ENCODE peak calls at places on chromosomes 7 and 10, in eight cellular contexts. One of them, this sample, is unnamed.

GRCh38 chr7:82534687-82535086 is 91.1 kb upstream of the CACNA2D1 start:
- DNase-seq in tibial nerve: no peak
- DNase-seq in GM23338: no peak
- DNase-seq in breast epithelium: peak; percentile 52
- DNase-seq in CD8-positive, alpha-beta memory T cell: no peak
- DNase-seq in esophagus squamous epithelium: no peak
- DNase-seq in neural progenitor cell: no peak
- DNase-seq in MM.1S: no peak
- DNase-seq in this sample: no peak

GRCh38 chr7:110205899-110206298 is 885.0 kb upstream of the LRRN3 start:
- DNase-seq in tibial nerve: no peak
- DNase-seq in GM23338: no peak
- DNase-seq in breast epithelium: no peak
- DNase-seq in CD8-positive, alpha-beta memory T cell: no peak
- DNase-seq in esophagus squamous epithelium: no peak
- DNase-seq in neural progenitor cell: no peak
- DNase-seq in MM.1S: no peak
- DNase-seq in this sample: no peak

GRCh38 chr7:681551-682307 is 44.8 kb upstream of the DNAAF5 start:
- DNase-seq in tibial nerve: no peak
- DNase-seq in GM23338: no peak
- DNase-seq in breast epithelium: peak; percentile 27
- DNase-seq in CD8-positive, alpha-beta memory T cell: peak; percentile 17
- DNase-seq in esophagus squamous epithelium: no peak
- DNase-seq in neural progenitor cell: no peak
- DNase-seq in MM.1S: no peak
- DNase-seq in this sample: no peak

GRCh38 chr10:64103750-64104149 is 582.5 kb downstream of the REEP3 start:
- DNase-seq in tibial nerve: no peak
- DNase-seq in GM23338: no peak
- DNase-seq in breast epithelium: no peak
- DNase-seq in CD8-positive, alpha-beta memory T cell: no peak
- DNase-seq in esophagus squamous epithelium: no peak
- DNase-seq in neural progenitor cell: no peak
- DNase-seq in MM.1S: no peak
- DNase-seq in this sample: no peak

GRCh38 chr10:114412907-114413386 is 8.6 kb upstream of the AFAP1L2 start:
- DNase-seq in tibial nerve: no peak
- DNase-seq in GM23338: no peak
- DNase-seq in breast epithelium: no peak
- DNase-seq in CD8-positive, alpha-beta memory T cell: no peak
- DNase-seq in esophagus squamous epithelium: no peak
- DNase-seq in neural progenitor cell: no peak
- DNase-seq in MM.1S: no peak
- DNase-seq in this sample: no peak

GRCh38 chr7:130887182-130888016 is 153.4 kb upstream of the KLF14 start:
- DNase-seq in tibial nerve: no peak
- DNase-seq in GM23338: no peak
- DNase-seq in breast epithelium: no peak
- DNase-seq in CD8-positive, alpha-beta memory T cell: no peak
- DNase-seq in esophagus squamous epithelium: no peak
- DNase-seq in neural progenitor cell: no peak
- DNase-seq in MM.1S: no peak
- DNase-seq in this sample: no peak

GRCh38 chr7:49776994-49777393 is 3.6 kb downstream of the VWC2 start:
- DNase-seq in tibial nerve: no peak
- DNase-seq in GM23338: peak; percentile 88
- DNase-seq in breast epithelium: no peak
- DNase-seq in CD8-positive, alpha-beta memory T cell: no peak
- DNase-seq in esophagus squamous epithelium: no peak
- DNase-seq in neural progenitor cell: peak; percentile 79
- DNase-seq in MM.1S: no peak
- DNase-seq in this sample: no peak

GRCh38 chr7:10360050-10360449 is 613.6 kb upstream of the PHF14 start:
- DNase-seq in tibial nerve: no peak
- DNase-seq in GM23338: no peak
- DNase-seq in breast epithelium: no peak
- DNase-seq in CD8-positive, alpha-beta memory T cell: no peak
- DNase-seq in esophagus squamous epithelium: no peak
- DNase-seq in neural progenitor cell: no peak
- DNase-seq in MM.1S: no peak
- DNase-seq in this sample: no peak

GRCh38 chr10:102631525-102632393 is 12.5 kb upstream of the TRIM8 start:
- DNase-seq in tibial nerve: no peak
- DNase-seq in GM23338: no peak
- DNase-seq in breast epithelium: no peak
- DNase-seq in CD8-positive, alpha-beta memory T cell: peak; percentile 8
- DNase-seq in esophagus squamous epithelium: no peak
- DNase-seq in neural progenitor cell: no peak
- DNase-seq in MM.1S: no peak
- DNase-seq in this sample: no peak

GRCh38 chr10:102630663-102631062 is 13.6 kb upstream of the TRIM8 start:
- DNase-seq in tibial nerve: no peak
- DNase-seq in GM23338: no peak
- DNase-seq in breast epithelium: no peak
- DNase-seq in CD8-positive, alpha-beta memory T cell: no peak
- DNase-seq in esophagus squamous epithelium: no peak
- DNase-seq in neural progenitor cell: no peak
- DNase-seq in MM.1S: no peak
- DNase-seq in this sample: no peak

GRCh38 chr10:102633848-102634247 is 10.4 kb upstream of the TRIM8 start:
- DNase-seq in tibial nerve: no peak
- DNase-seq in GM23338: no peak
- DNase-seq in breast epithelium: no peak
- DNase-seq in CD8-positive, alpha-beta memory T cell: no peak
- DNase-seq in esophagus squamous epithelium: no peak
- DNase-seq in neural progenitor cell: no peak
- DNase-seq in MM.1S: no peak
- DNase-seq in this sample: no peak

GRCh38 chr10:102633282-102633681 is 11.0 kb upstream of the TRIM8 start:
- DNase-seq in tibial nerve: no peak
- DNase-seq in GM23338: no peak
- DNase-seq in breast epithelium: no peak
- DNase-seq in CD8-positive, alpha-beta memory T cell: peak; percentile 49
- DNase-seq in esophagus squamous epithelium: no peak
- DNase-seq in neural progenitor cell: no peak
- DNase-seq in MM.1S: no peak
- DNase-seq in this sample: no peak

GRCh38 chr10:102632394-102633062 is 11.8 kb upstream of the TRIM8 start:
- DNase-seq in tibial nerve: no peak
- DNase-seq in GM23338: no peak
- DNase-seq in breast epithelium: no peak
- DNase-seq in CD8-positive, alpha-beta memory T cell: peak; percentile 42
- DNase-seq in esophagus squamous epithelium: no peak
- DNase-seq in neural progenitor cell: no peak
- DNase-seq in MM.1S: no peak
- DNase-seq in this sample: no peak
- H3K4me1 ChIP-seq in tibial nerve: peaks cover 82% of the 10 kb centered on the region
- H3K4me1 ChIP-seq in GM23338: peaks cover 45% of the 10 kb centered on the region
- H3K4me1 ChIP-seq in breast epithelium: peaks cover 6% of the 10 kb centered on the region
- H3K4me1 ChIP-seq in CD8-positive, alpha-beta memory T cell: peaks cover 40% of the 10 kb centered on the region
- H3K4me1 ChIP-seq in esophagus squamous epithelium: peaks cover 35% of the 10 kb centered on the region
- H3K4me1 ChIP-seq in neural progenitor cell: peaks cover 53% of the 10 kb centered on the region
- H3K4me1 ChIP-seq in MM.1S: no peaks in the 10 kb centered on the region
- H3K4me1 ChIP-seq in this sample: peaks cover 69% of the 10 kb centered on the region

DNA sequence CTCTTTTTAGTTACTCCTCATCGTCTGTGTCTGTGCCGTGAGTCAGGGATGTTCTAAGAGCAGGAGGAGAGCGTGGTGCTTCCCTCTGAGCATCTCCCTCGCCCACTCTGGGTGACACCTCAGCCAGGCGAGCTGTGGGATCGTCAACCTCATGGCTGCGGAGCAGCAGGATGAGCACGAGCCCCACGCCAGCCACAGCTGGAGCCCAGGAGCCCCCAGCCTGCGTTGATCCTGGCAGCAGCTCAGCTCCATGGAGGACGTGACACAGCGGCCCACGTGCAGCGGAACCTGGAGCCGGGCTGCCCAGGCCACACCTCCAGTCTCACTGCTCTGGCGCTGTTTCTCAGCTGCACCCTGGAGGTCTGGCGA is 512.0 kb downstream of the PTPRN2 start:
- DNase-seq in tibial nerve: no peak
- DNase-seq in GM23338: no peak
- DNase-seq in breast epithelium: no peak
- DNase-seq in CD8-positive, alpha-beta memory T cell: no peak
- DNase-seq in esophagus squamous epithelium: no peak
- DNase-seq in neural progenitor cell: no peak
- DNase-seq in MM.1S: no peak
- DNase-seq in this sample: no peak
- H3K4me3 ChIP-seq in tibial nerve: no peak overlapping the region
- H3K4me3 ChIP-seq in GM23338: no peak overlapping the region
- H3K4me3 ChIP-seq in breast epithelium: no peak overlapping the region
- H3K4me3 ChIP-seq in CD8-positive, alpha-beta memory T cell: no peak overlapping the region
- H3K4me3 ChIP-seq in esophagus squamous epithelium: no peak overlapping the region
- H3K4me3 ChIP-seq in neural progenitor cell: no peak overlapping the region
- H3K4me3 ChIP-seq in MM.1S: no peak overlapping the region
- H3K4me3 ChIP-seq in this sample: no peak overlapping the region

GRCh38 chr10:70832236-70832635 is 16.5 kb downstream of the SGPL1 start:
- DNase-seq in tibial nerve: no peak
- DNase-seq in GM23338: no peak
- DNase-seq in breast epithelium: no peak
- DNase-seq in CD8-positive, alpha-beta memory T cell: no peak
- DNase-seq in esophagus squamous epithelium: no peak
- DNase-seq in neural progenitor cell: no peak
- DNase-seq in MM.1S: no peak
- DNase-seq in this sample: no peak
- H3K27ac ChIP-seq in tibial nerve: no peak overlapping the region
- H3K27ac ChIP-seq in GM23338: no peak overlapping the region
- H3K27ac ChIP-seq in breast epithelium: no peak overlapping the region
- H3K27ac ChIP-seq in CD8-positive, alpha-beta memory T cell: no peak overlapping the region
- H3K27ac ChIP-seq in esophagus squamous epithelium: no peak overlapping the region
- H3K27ac ChIP-seq in neural progenitor cell: no peak overlapping the region
- H3K27ac ChIP-seq in MM.1S: no peak overlapping the region
- H3K27ac ChIP-seq in this sample: no peak overlapping the region

DNA sequence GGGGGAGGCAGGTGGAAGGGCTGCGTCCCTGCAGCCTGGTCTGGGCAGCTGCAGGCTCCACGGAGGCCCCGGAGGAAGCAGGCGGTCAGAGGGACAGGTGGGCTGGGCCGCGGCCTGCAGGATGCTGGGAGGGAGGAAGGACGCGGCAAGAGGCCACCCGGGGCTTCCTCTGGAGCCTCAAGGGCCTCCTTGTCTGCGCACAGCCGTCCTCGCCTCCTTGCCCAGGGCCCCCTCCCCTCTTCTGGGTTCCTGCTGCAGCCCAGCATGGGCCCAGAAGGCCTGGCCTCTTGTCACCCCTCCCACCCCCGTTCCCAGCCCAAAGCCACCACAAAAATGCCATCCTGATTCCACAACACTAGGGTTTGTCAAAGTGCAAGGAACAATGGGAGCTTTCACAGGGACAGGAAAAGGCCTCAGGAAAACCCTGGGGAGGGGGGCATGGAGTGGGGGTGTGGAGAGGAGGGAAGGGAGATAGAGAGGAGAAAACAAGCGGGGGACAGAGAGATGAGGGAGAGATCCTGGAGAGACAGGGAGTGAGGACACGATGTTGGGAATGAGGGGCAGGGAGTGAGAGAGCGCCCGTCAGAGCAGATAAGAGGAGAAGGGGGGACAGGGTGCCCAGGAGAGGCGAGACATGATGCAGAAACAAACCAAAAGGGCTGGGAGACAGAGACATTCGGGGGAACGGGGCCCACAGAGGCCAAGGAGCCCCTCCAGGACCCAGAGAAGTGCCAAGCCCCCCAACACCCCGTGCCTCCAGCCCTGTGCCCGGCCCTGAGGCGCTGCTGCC is 41.8 kb downstream of the ZCCHC24 start:
- DNase-seq in tibial nerve: no peak
- DNase-seq in GM23338: no peak
- DNase-seq in breast epithelium: peak; percentile 56
- DNase-seq in CD8-positive, alpha-beta memory T cell: no peak
- DNase-seq in esophagus squamous epithelium: no peak
- DNase-seq in neural progenitor cell: peak; percentile 61
- DNase-seq in MM.1S: no peak
- DNase-seq in this sample: no peak
- H3K4me1 ChIP-seq in tibial nerve: no peaks in the 10 kb centered on the region
- H3K4me1 ChIP-seq in GM23338: peaks cover 16% of the 10 kb centered on the region
- H3K4me1 ChIP-seq in breast epithelium: peaks cover 70% of the 10 kb centered on the region
- H3K4me1 ChIP-seq in CD8-positive, alpha-beta memory T cell: no peaks in the 10 kb centered on the region
- H3K4me1 ChIP-seq in esophagus squamous epithelium: peaks cover 50% of the 10 kb centered on the region
- H3K4me1 ChIP-seq in neural progenitor cell: peaks cover 39% of the 10 kb centered on the region
- H3K4me1 ChIP-seq in MM.1S: peaks cover 10% of the 10 kb centered on the region
- H3K4me1 ChIP-seq in this sample: peaks cover 90% of the 10 kb centered on the region

GRCh38 chr10:116740971-116741370 is 1.4 kb downstream of the HSPA12A start:
- DNase-seq in tibial nerve: no peak
- DNase-seq in GM23338: peak; percentile 4
- DNase-seq in breast epithelium: no peak
- DNase-seq in CD8-positive, alpha-beta memory T cell: peak; percentile 11
- DNase-seq in esophagus squamous epithelium: no peak
- DNase-seq in neural progenitor cell: peak; percentile 35
- DNase-seq in MM.1S: no peak
- DNase-seq in this sample: no peak
- H3K4me3 ChIP-seq in tibial nerve: peak overlapping the region; percentile 75
- H3K4me3 ChIP-seq in GM23338: peak overlapping the region; percentile 78
- H3K4me3 ChIP-seq in breast epithelium: peak overlapping the region; percentile 74
- H3K4me3 ChIP-seq in CD8-positive, alpha-beta memory T cell: no peak overlapping the region
- H3K4me3 ChIP-seq in esophagus squamous epithelium: peak overlapping the region; percentile 77
- H3K4me3 ChIP-seq in neural progenitor cell: peak overlapping the region; percentile 90
- H3K4me3 ChIP-seq in MM.1S: no peak overlapping the region
- H3K4me3 ChIP-seq in this sample: peak overlapping the region; percentile 88

GRCh38 chr7:98278936-98279335 is 2.5 kb upstream of the BRI3 start:
- DNase-seq in tibial nerve: no peak
- DNase-seq in GM23338: no peak
- DNase-seq in breast epithelium: no peak
- DNase-seq in CD8-positive, alpha-beta memory T cell: no peak
- DNase-seq in esophagus squamous epithelium: no peak
- DNase-seq in neural progenitor cell: no peak
- DNase-seq in MM.1S: no peak
- DNase-seq in this sample: no peak
- H3K27ac ChIP-seq in tibial nerve: no peak overlapping the region
- H3K27ac ChIP-seq in GM23338: no peak overlapping the region
- H3K27ac ChIP-seq in breast epithelium: no peak overlapping the region
- H3K27ac ChIP-seq in CD8-positive, alpha-beta memory T cell: no peak overlapping the region
- H3K27ac ChIP-seq in esophagus squamous epithelium: no peak overlapping the region
- H3K27ac ChIP-seq in neural progenitor cell: no peak overlapping the region
- H3K27ac ChIP-seq in MM.1S: no peak overlapping the region
- H3K27ac ChIP-seq in this sample: no peak overlapping the region

This sample was measured in thoracic aorta.